ENCODE peak calls at places on chromosome 22, in ten cellular contexts. L is upper lobe of left lung, Y is body of pancreas, F is tibial nerve, C is A549, B is Peyer's patch, T is uterus, J is stomach, E is HCT116, Q is sigmoid colon. D is an unnamed sample.

GRCh38 chr22:27651486-27651885 is 150.1 kb downstream of the MN1 start:
- DNase-seq in L (no peak), Y (no peak), F (no peak), C (no peak), B (no peak), T (no peak), J (no peak), E (no peak), Q (no peak), D (no peak)

GRCh38 chr22:27800250-27801131 is 1.1 kb downstream of the MN1 start:
- DNase-seq in L (peak), Y (no peak), F (no peak), C (no peak), B (no peak), T (no peak), J (no peak), E (no peak), Q (no peak), D (no peak)

GRCh38 chr22:44091021-44091721 is 67.1 kb downstream of the PARVB start:
- DNase-seq in L (no peak), Y (no peak), F (no peak), C (peak), B (no peak), T (no peak), J (no peak), E (peak), Q (peak), D (no peak)

GRCh38 chr22:23215294-23216204 is 35.2 kb downstream of the BCR start:
- DNase-seq in L (no peak), Y (peak), F (no peak), C (no peak), B (peak), T (no peak), J (peak), E (no peak), Q (no peak), D (no peak)

GRCh38 chr22:25081409-25081824 is 118.2 kb upstream of the CRYBB3 start:
- DNase-seq in L (no peak), Y (peak), F (peak), C (peak), B (no peak), T (no peak), J (peak), E (peak), Q (no peak), D (no peak)

GRCh38 chr22:35697142-35697541 is 20.5 kb upstream of the APOL5 start:
- DNase-seq in L (peak), Y (no peak), F (no peak), C (no peak), B (no peak), T (no peak), J (no peak), E (no peak), Q (no peak), D (no peak)

GRCh38 chr22:41620646-41621098 is at the start of gene DESI1:
- DNase-seq in L (no peak), Y (peak), F (no peak), C (peak), B (no peak), T (no peak), J (no peak), E (no peak), Q (no peak), D (no peak)

GRCh38 chr22:42635531-42635930 is 4.9 kb downstream of the ATP5MGL start:
- DNase-seq in L (no peak), Y (no peak), F (peak), C (peak), B (peak), T (no peak), J (peak), E (peak), Q (peak), D (no peak)

GRCh38 chr22:17152340-17152739 is 6.7 kb downstream of the HDHD5 start:
- DNase-seq in L (no peak), Y (no peak), F (no peak), C (no peak), B (no peak), T (no peak), J (no peak), E (no peak), Q (no peak), D (no peak)

GRCh38 chr22:48441553-48441850 is 1386.2 kb downstream of the BRD1 start:
- DNase-seq in L (peak), Y (no peak), F (no peak), C (no peak), B (no peak), T (no peak), J (no peak), E (no peak), Q (no peak), D (no peak)

DNA sequence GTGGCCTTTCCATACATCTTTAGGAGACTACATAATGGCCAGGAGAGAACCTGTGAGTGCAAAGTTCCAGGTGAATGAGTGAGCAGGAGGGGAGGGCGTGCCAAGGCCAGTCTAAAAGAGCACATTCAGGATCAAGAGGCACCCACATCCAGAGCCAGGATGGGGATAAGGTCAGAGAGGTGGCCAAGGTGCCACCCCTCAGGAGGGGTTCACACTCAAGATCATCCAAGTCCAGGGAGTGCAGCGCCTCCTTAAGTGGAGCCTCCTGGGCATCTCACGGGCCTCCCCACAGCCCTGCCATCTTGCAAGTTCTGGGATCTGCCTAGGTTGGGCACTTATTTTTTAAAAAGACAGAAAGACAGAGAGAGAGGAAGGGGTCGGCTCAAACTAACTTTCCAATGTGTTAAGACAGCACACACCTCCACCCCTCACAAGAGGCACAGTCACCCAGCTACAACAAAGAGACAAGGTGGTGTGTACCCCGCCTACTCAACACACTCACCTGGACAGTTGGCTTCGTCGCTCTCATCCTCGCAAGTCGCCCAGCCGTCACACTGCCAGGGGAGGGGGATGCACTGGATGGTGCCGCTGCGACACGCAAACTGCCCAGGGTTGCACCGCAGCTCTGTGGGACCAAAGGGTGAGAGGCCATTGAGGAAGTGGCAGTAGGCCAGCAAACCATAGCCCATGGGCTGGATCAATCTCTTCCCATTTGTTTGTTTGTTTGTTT is 33.2 kb downstream of the DGCR2 start:
- DNase-seq in L (peak), Y (no peak), F (no peak), C (no peak), B (no peak), T (no peak), J (no peak), E (no peak), Q (peak), D (no peak)
- TF ChIP-seq POLR2A in L (no peak), Y (no peak), F (no peak), C (no peak), B (no peak), T (no peak), J (no peak), E (no peak), Q (no peak), D (no peak)

GRCh38 chr22:30348837-30349236 is 7.9 kb downstream of the SF3A1 start:
- DNase-seq in L (no peak), Y (no peak), F (no peak), C (no peak), B (no peak), T (no peak), J (no peak), E (no peak), Q (no peak), D (no peak)

GRCh38 chr22:30351226-30351625 is 5.5 kb downstream of the SF3A1 start:
- DNase-seq in L (no peak), Y (no peak), F (no peak), C (no peak), B (no peak), T (no peak), J (no peak), E (no peak), Q (no peak), D (no peak)

GRCh38 chr22:30356392-30357230 is at the start of the genes CCDC157 and SF3A1:
- DNase-seq in L (peak), Y (peak), F (peak), C (peak), B (peak), T (peak), J (peak), E (peak), Q (peak), D (peak)

GRCh38 chr22:30357650-30358215 is 926 bp downstream of the CCDC157 start:
- DNase-seq in L (peak), Y (no peak), F (no peak), C (no peak), B (no peak), T (no peak), J (no peak), E (no peak), Q (no peak), D (no peak)

DNA sequence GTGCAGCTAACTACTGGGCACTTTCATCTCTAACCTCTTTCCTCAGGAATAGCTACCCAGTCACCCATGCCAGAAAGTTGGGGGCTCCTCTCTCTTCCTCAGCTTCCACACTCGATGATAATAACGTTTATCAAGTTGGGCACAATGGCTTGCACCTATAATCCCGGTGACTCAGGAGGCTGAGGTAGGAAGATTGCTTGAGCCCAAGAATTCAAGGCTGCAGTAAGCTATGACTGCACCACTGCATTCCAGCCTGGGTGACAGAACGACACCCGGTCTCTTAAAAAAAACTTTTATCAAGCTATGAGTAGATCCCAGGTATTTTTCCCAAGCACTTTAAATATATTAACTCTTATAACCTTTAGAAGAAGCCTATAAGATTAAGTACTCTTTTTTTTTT is 2.0 kb downstream of the SF3A1 start:
- DNase-seq in L (no peak), Y (no peak), F (no peak), C (no peak), B (no peak), T (no peak), J (no peak), E (no peak), Q (no peak), D (no peak)
- H3K4me3 ChIP-seq in L (peak), Y (no peak), F (no peak), C (no peak), B (no peak), T (no peak), J (peak), E (no peak), Q (peak), D (peak)

GRCh38 chr22:37503183-37503683 is 16.0 kb downstream of the CARD10 start:
- DNase-seq in L (no peak), Y (no peak), F (no peak), C (no peak), B (no peak), T (no peak), J (no peak), E (no peak), Q (no peak), D (no peak)

GRCh38 chr22:37501176-37501609 is 15.0 kb upstream of the MFNG start:
- DNase-seq in L (no peak), Y (peak), F (no peak), C (peak), B (no peak), T (no peak), J (no peak), E (no peak), Q (no peak), D (no peak)

GRCh38 chr22:37500745-37501144 is 14.6 kb upstream of the MFNG start:
- DNase-seq in L (no peak), Y (no peak), F (no peak), C (no peak), B (no peak), T (no peak), J (no peak), E (no peak), Q (no peak), D (no peak)

GRCh38 chr22:37502342-37503182 is 16.4 kb upstream of the MFNG start:
- DNase-seq in L (no peak), Y (peak), F (no peak), C (peak), B (peak), T (no peak), J (peak), E (no peak), Q (no peak), D (no peak)

GRCh38 chr22:37501610-37502341 is 15.6 kb upstream of the MFNG start:
- DNase-seq in L (no peak), Y (peak), F (peak), C (peak), B (peak), T (no peak), J (peak), E (no peak), Q (no peak), D (no peak)
- H3K27ac ChIP-seq in L (peak), Y (peak), F (peak), C (peak), B (peak), T (peak), J (peak), E (peak), Q (peak), D (peak)

GRCh38 chr22:38174626-38175025 is 7.0 kb downstream of the PLA2G6 start:
- DNase-seq in L (no peak), Y (no peak), F (no peak), C (no peak), B (no peak), T (no peak), J (no peak), E (no peak), Q (peak), D (no peak)

GRCh38 chr22:38175206-38176118 is 6.2 kb downstream of the PLA2G6 start:
- DNase-seq in L (no peak), Y (no peak), F (no peak), C (no peak), B (no peak), T (no peak), J (no peak), E (no peak), Q (peak), D (no peak)

GRCh38 chr22:38177926-38178604 is 3.6 kb downstream of the PLA2G6 start:
- DNase-seq in L (no peak), Y (peak), F (peak), C (peak), B (no peak), T (peak), J (peak), E (peak), Q (peak), D (no peak)

GRCh38 chr22:38177044-38177443 is 4.6 kb downstream of the PLA2G6 start:
- DNase-seq in L (no peak), Y (no peak), F (no peak), C (no peak), B (no peak), T (no peak), J (no peak), E (no peak), Q (peak), D (no peak)

GRCh38 chr22:38176170-38176741 is 5.4 kb downstream of the PLA2G6 start:
- DNase-seq in L (no peak), Y (peak), F (peak), C (no peak), B (no peak), T (peak), J (peak), E (no peak), Q (peak), D (peak)
- TF ChIP-seq POLR2A in L (no peak), Y (no peak), F (no peak), C (no peak), B (no peak), T (no peak), J (no peak), E (no peak), Q (no peak), D (no peak)

GRCh38 chr22:46103664-46104063 is 46.7 kb upstream of the PPARA start:
- DNase-seq in L (peak), Y (no peak), F (no peak), C (no peak), B (no peak), T (no peak), J (no peak), E (no peak), Q (no peak), D (no peak)

GRCh38 chr22:46104170-46104880 is 46.0 kb upstream of the PPARA start:
- DNase-seq in L (peak), Y (peak), F (no peak), C (no peak), B (no peak), T (no peak), J (peak), E (no peak), Q (no peak), D (no peak)

GRCh38 chr22:46102752-46103151 is 47.6 kb upstream of the PPARA start:
- DNase-seq in L (no peak), Y (peak), F (no peak), C (no peak), B (no peak), T (no peak), J (no peak), E (no peak), Q (no peak), D (no peak)

GRCh38 chr22:46102159-46102558 is 48.2 kb upstream of the PPARA start:
- DNase-seq in L (peak), Y (no peak), F (no peak), C (no peak), B (no peak), T (no peak), J (no peak), E (no peak), Q (no peak), D (no peak)

GRCh38 chr22:46103181-46103580 is 47.1 kb upstream of the PPARA start:
- DNase-seq in L (peak), Y (no peak), F (no peak), C (no peak), B (no peak), T (no peak), J (no peak), E (no peak), Q (no peak), D (no peak)
- H3K4me3 ChIP-seq in L (no peak), Y (no peak), F (no peak), C (no peak), B (no peak), T (no peak), J (no peak), E (no peak), Q (no peak), D (no peak)

GRCh38 chr22:20427104-20427944 is 10.3 kb downstream of the SCARF2 start:
- DNase-seq in L (peak), Y (no peak), F (no peak), C (no peak), B (no peak), T (no peak), J (no peak), E (no peak), Q (no peak), D (no peak)

GRCh38 chr22:20424937-20425587 is 12.6 kb downstream of the SCARF2 start:
- DNase-seq in L (peak), Y (no peak), F (no peak), C (peak), B (peak), T (peak), J (no peak), E (no peak), Q (no peak), D (no peak)

GRCh38 chr22:20427945-20428417 is 9.6 kb downstream of the SCARF2 start:
- DNase-seq in L (no peak), Y (no peak), F (no peak), C (no peak), B (peak), T (no peak), J (no peak), E (no peak), Q (peak), D (no peak)

GRCh38 chr22:20424553-20424936 is 13.1 kb downstream of the SCARF2 start:
- DNase-seq in L (peak), Y (no peak), F (no peak), C (no peak), B (no peak), T (no peak), J (no peak), E (no peak), Q (no peak), D (no peak)

GRCh38 chr22:20425821-20426615 is 11.6 kb downstream of the SCARF2 start:
- DNase-seq in L (peak), Y (no peak), F (no peak), C (no peak), B (no peak), T (no peak), J (no peak), E (no peak), Q (no peak), D (no peak)
- H3K27ac ChIP-seq in L (no peak), Y (no peak), F (no peak), C (no peak), B (no peak), T (no peak), J (no peak), E (no peak), Q (no peak), D (no peak)

GRCh38 chr22:50357756-50358155 is 14.6 kb downstream of the PPP6R2 start:
- DNase-seq in L (no peak), Y (no peak), F (no peak), C (no peak), B (no peak), T (no peak), J (no peak), E (no peak), Q (no peak), D (no peak)

GRCh38 chr22:50363411-50364194 is 20.5 kb downstream of the PPP6R2 start:
- DNase-seq in L (no peak), Y (no peak), F (no peak), C (no peak), B (no peak), T (no peak), J (no peak), E (no peak), Q (no peak), D (no peak)

GRCh38 chr22:50360578-50360977 is 17.5 kb downstream of the PPP6R2 start:
- DNase-seq in L (no peak), Y (no peak), F (no peak), C (no peak), B (no peak), T (no peak), J (no peak), E (no peak), Q (no peak), D (no peak)

GRCh38 chr22:50361688-50362087 is 18.6 kb downstream of the PPP6R2 start:
- DNase-seq in L (no peak), Y (no peak), F (no peak), C (no peak), B (no peak), T (no peak), J (no peak), E (no peak), Q (no peak), D (no peak)

GRCh38 chr22:50361222-50361621 is 18.1 kb downstream of the PPP6R2 start:
- DNase-seq in L (no peak), Y (no peak), F (no peak), C (no peak), B (no peak), T (no peak), J (no peak), E (no peak), Q (no peak), D (no peak)
- TF ChIP-seq POLR2A in L (no peak), Y (no peak), F (no peak), C (no peak), B (no peak), T (no peak), J (no peak), E (no peak), Q (no peak), D (no peak)